ENCODE peak calls at places on chromosomes 1 and 21, in nine cellular contexts. B, H, K, Z, L, C, U, J and Q are unnamed samples.

GRCh38 chr21:17859661-17860060 is 40.5 kb upstream of the C21orf91 start:
- DNase-seq in C (no peak), J (no peak), K (no peak), L (no peak), U (no peak), Z (no peak), H (no peak), B (no peak), Q (no peak)

GRCh38 chr1:31501505-31501904 is 74.8 kb upstream of the TINAGL1 start:
- DNase-seq in U (no peak), J (no peak), B (no peak), K (no peak), H (no peak), Z (no peak), L (peak), C (no peak), Q (no peak)

GRCh38 chr1:248373761-248374160 is 1.8 kb upstream of the OR2T6 start:
- DNase-seq in K (no peak), U (no peak), B (no peak), L (no peak), Z (no peak), J (no peak), C (no peak), H (no peak), Q (no peak)

GRCh38 chr1:11940260-11940921 is 5.9 kb downstream of the PLOD1 start:
- DNase-seq in J (no peak), U (peak), C (no peak), Z (no peak), K (no peak), L (no peak), H (no peak), B (no peak), Q (no peak)

GRCh38 chr1:168112673-168113305 is 23.9 kb downstream of the GPR161 start:
- DNase-seq in J (peak), L (peak), C (peak), Z (no peak), B (no peak), H (peak), K (peak), U (no peak), Q (no peak)

GRCh38 chr1:116367256-116367949 is 5.6 kb upstream of the ATP1A1 start:
- DNase-seq in J (no peak), H (no peak), B (no peak), K (no peak), U (no peak), Z (no peak), L (no peak), C (no peak), Q (no peak)

GRCh38 chr1:189429610-189430009 is 1048.1 kb downstream of the BRINP3 start:
- DNase-seq in L (peak), K (no peak), B (no peak), H (no peak), U (peak), Z (no peak), J (no peak), C (peak), Q (no peak)

GRCh38 chr1:5640845-5641244 is 351.4 kb downstream of the NPHP4 start:
- DNase-seq in K (no peak), C (no peak), B (no peak), J (no peak), Z (no peak), U (no peak), H (peak), L (no peak), Q (no peak)

GRCh38 chr1:201710632-201711031 is 118.3 kb upstream of the IPO9 start:
- DNase-seq in B (no peak), U (no peak), K (no peak), Z (no peak), C (no peak), L (no peak), H (no peak), J (no peak), Q (no peak)

GRCh38 chr1:206761369-206761768 is 9.2 kb upstream of the IL19 start:
- DNase-seq in H (no peak), C (no peak), B (no peak), U (no peak), Z (no peak), J (no peak), L (peak), K (no peak), Q (no peak)

GRCh38 chr1:218480137-218480536 is 135.0 kb downstream of the TGFB2 start:
- DNase-seq in C (peak), Z (no peak), J (no peak), H (no peak), U (no peak), L (no peak), K (peak), B (no peak), Q (no peak)

GRCh38 chr21:39406065-39406464 is 39.5 kb downstream of the LCA5L start:
- DNase-seq in L (no peak), U (no peak), K (no peak), J (no peak), B (no peak), Z (no peak), H (no peak), C (no peak), Q (no peak)

GRCh38 chr1:110292327-110292741 is 46.8 kb upstream of the RBM15 start:
- DNase-seq in B (no peak), C (peak), K (no peak), L (no peak), U (no peak), Z (no peak), H (no peak), J (no peak), Q (no peak)

GRCh38 chr1:70317087-70317486 is 37.4 kb downstream of the ANKRD13C start:
- DNase-seq in K (no peak), L (no peak), B (no peak), C (no peak), Z (no peak), J (no peak), U (no peak), H (no peak), Q (no peak)

GRCh38 chr1:103274886-103275285 is 166.6 kb upstream of the COL11A1 start:
- DNase-seq in H (no peak), U (no peak), K (no peak), L (no peak), C (no peak), Z (no peak), J (no peak), B (no peak), Q (no peak)

GRCh38 chr1:221530791-221531190 is 211.1 kb downstream of the DUSP10 start:
- DNase-seq in L (no peak), H (no peak), C (no peak), K (no peak), Z (no peak), U (no peak), J (no peak), B (no peak), Q (no peak)

GRCh38 chr1:91651671-91652071 is 151.0 kb downstream of the CDC7 start:
- DNase-seq in C (peak), L (peak), K (peak), U (no peak), J (no peak), B (no peak), Z (no peak), H (peak), Q (no peak)

GRCh38 chr1:7358346-7358745 is 412.8 kb upstream of the VAMP3 start:
- DNase-seq in J (no peak), H (no peak), B (peak), L (no peak), C (no peak), U (no peak), Z (no peak), K (no peak), Q (no peak)

GRCh38 chr1:48061162-48062136 is 64.3 kb upstream of the TRABD2B start:
- DNase-seq in Z (peak), B (peak), H (peak), U (peak), J (no peak), L (peak), C (peak), K (peak), Q (no peak)

GRCh38 chr1:221908573-221908972 is 166.7 kb upstream of the DUSP10 start:
- DNase-seq in C (no peak), U (no peak), K (no peak), L (no peak), J (no peak), B (no peak), Z (no peak), H (no peak), Q (no peak)

GRCh38 chr1:16618719-16619118 is 5.4 kb upstream of the NBPF1 start:
- DNase-seq in B (no peak), L (peak), Z (peak), U (no peak), K (peak), C (no peak), H (no peak), J (no peak), Q (peak)

GRCh38 chr1:154502066-154502741 is at the start of the genes SHE and TDRD10:
- DNase-seq in Z (peak), U (no peak), L (peak), B (no peak), J (no peak), C (no peak), H (no peak), K (no peak), Q (peak)